ENCODE peak calls at places on chromosomes 13 and 19, in four cellular contexts. One of them, this sample, is unnamed.

GRCh38 chr13:29621401-29621800 is 25.9 kb upstream of the SLC7A1 start:
- DNase-seq in HTR-8/SVneo: no peak
- DNase-seq in non-pigmented ciliary epithelial cell: peak; percentile 20
- DNase-seq in SK-N-SH: no peak
- DNase-seq in this sample: no peak

GRCh38 chr19:5340637-5341447 is at the start of gene PTPRS:
- DNase-seq in HTR-8/SVneo: peak; percentile 82
- DNase-seq in non-pigmented ciliary epithelial cell: no peak
- DNase-seq in SK-N-SH: peak; percentile 99
- DNase-seq in this sample: peak; percentile 95

GRCh38 chr19:13098291-13099072 is 4.2 kb downstream of the LYL1 start:
- DNase-seq in HTR-8/SVneo: no peak
- DNase-seq in non-pigmented ciliary epithelial cell: no peak
- DNase-seq in SK-N-SH: no peak
- DNase-seq in this sample: peak; percentile 44

GRCh38 chr13:100550433-100550832 is 38.2 kb downstream of the GGACT start:
- DNase-seq in HTR-8/SVneo: no peak
- DNase-seq in non-pigmented ciliary epithelial cell: peak; percentile 9
- DNase-seq in SK-N-SH: no peak
- DNase-seq in this sample: no peak

GRCh38 chr13:49530452-49530851 is 34.7 kb downstream of the PHF11 start:
- DNase-seq in HTR-8/SVneo: no peak
- DNase-seq in non-pigmented ciliary epithelial cell: no peak
- DNase-seq in SK-N-SH: no peak
- DNase-seq in this sample: no peak

GRCh38 chr13:36814465-36814864 is 4.6 kb upstream of the RFXAP start:
- DNase-seq in HTR-8/SVneo: no peak
- DNase-seq in non-pigmented ciliary epithelial cell: no peak
- DNase-seq in SK-N-SH: no peak
- DNase-seq in this sample: no peak

GRCh38 chr19:51690359-51691121 is 2.6 kb upstream of the SPACA6 start:
- DNase-seq in HTR-8/SVneo: peak; percentile 66
- DNase-seq in non-pigmented ciliary epithelial cell: no peak
- DNase-seq in SK-N-SH: peak; percentile 84
- DNase-seq in this sample: peak; percentile 76

GRCh38 chr13:41025518-41025917 is 6.4 kb upstream of the ELF1 start:
- DNase-seq in HTR-8/SVneo: no peak
- DNase-seq in non-pigmented ciliary epithelial cell: no peak
- DNase-seq in SK-N-SH: no peak
- DNase-seq in this sample: no peak

GRCh38 chr13:97111705-97112104 is 110.4 kb upstream of the MBNL2 start:
- DNase-seq in HTR-8/SVneo: no peak
- DNase-seq in non-pigmented ciliary epithelial cell: no peak
- DNase-seq in SK-N-SH: no peak
- DNase-seq in this sample: no peak

GRCh38 chr13:108915095-108915633 is 285.8 kb downstream of the MYO16 start:
- DNase-seq in HTR-8/SVneo: no peak
- DNase-seq in non-pigmented ciliary epithelial cell: no peak
- DNase-seq in SK-N-SH: peak; percentile 41
- DNase-seq in this sample: no peak

GRCh38 chr13:94825507-94825906 is 113.2 kb upstream of the SOX21 start:
- DNase-seq in HTR-8/SVneo: no peak
- DNase-seq in non-pigmented ciliary epithelial cell: no peak
- DNase-seq in SK-N-SH: peak; percentile 7
- DNase-seq in this sample: peak; percentile 18

GRCh38 chr13:77728265-77728966 is 30.9 kb downstream of the SLAIN1 start:
- DNase-seq in HTR-8/SVneo: no peak
- DNase-seq in non-pigmented ciliary epithelial cell: no peak
- DNase-seq in SK-N-SH: no peak
- DNase-seq in this sample: no peak

GRCh38 chr13:29925457-29925856 is 75.0 kb upstream of the UBL3 start:
- DNase-seq in HTR-8/SVneo: no peak
- DNase-seq in non-pigmented ciliary epithelial cell: peak; percentile 58
- DNase-seq in SK-N-SH: peak; percentile 50
- DNase-seq in this sample: peak; percentile 83

GRCh38 chr13:113758651-113759524 is at the start of gene TMEM255B:
- DNase-seq in HTR-8/SVneo: peak; percentile 75
- DNase-seq in non-pigmented ciliary epithelial cell: no peak
- DNase-seq in SK-N-SH: peak; percentile 98
- DNase-seq in this sample: peak; percentile 85

GRCh38 chr13:30318026-30318425 is 10.7 kb upstream of the KATNAL1 start:
- DNase-seq in HTR-8/SVneo: no peak
- DNase-seq in non-pigmented ciliary epithelial cell: no peak
- DNase-seq in SK-N-SH: no peak
- DNase-seq in this sample: no peak

GRCh38 chr19:39140195-39140516 is 14.6 kb downstream of the PAK4 start:
- DNase-seq in HTR-8/SVneo: no peak
- DNase-seq in non-pigmented ciliary epithelial cell: no peak
- DNase-seq in SK-N-SH: peak; percentile 76
- DNase-seq in this sample: peak; percentile 58

GRCh38 chr13:47087841-47088240 is 191.0 kb upstream of the HTR2A start:
- DNase-seq in HTR-8/SVneo: no peak
- DNase-seq in non-pigmented ciliary epithelial cell: peak; percentile 55
- DNase-seq in SK-N-SH: no peak
- DNase-seq in this sample: no peak

GRCh38 chr13:70964124-70964523 is 855.9 kb upstream of the KLHL1 start:
- DNase-seq in HTR-8/SVneo: no peak
- DNase-seq in non-pigmented ciliary epithelial cell: no peak
- DNase-seq in SK-N-SH: no peak
- DNase-seq in this sample: no peak

GRCh38 chr13:34086281-34086680 is 268.3 kb downstream of the RFC3 start:
- DNase-seq in HTR-8/SVneo: no peak
- DNase-seq in non-pigmented ciliary epithelial cell: no peak
- DNase-seq in SK-N-SH: no peak
- DNase-seq in this sample: no peak

GRCh38 chr19:8459520-8460260 is 14.9 kb downstream of the HNRNPM start:
- DNase-seq in HTR-8/SVneo: peak; percentile 62
- DNase-seq in non-pigmented ciliary epithelial cell: peak; percentile 56
- DNase-seq in SK-N-SH: no peak
- DNase-seq in this sample: no peak

GRCh38 chr19:19652482-19653295 is 9.2 kb upstream of the GMIP start:
- DNase-seq in HTR-8/SVneo: no peak
- DNase-seq in non-pigmented ciliary epithelial cell: no peak
- DNase-seq in SK-N-SH: peak; percentile 25
- DNase-seq in this sample: no peak

GRCh38 chr13:48978942-48979601 is 3.4 kb downstream of the FNDC3A start:
- DNase-seq in HTR-8/SVneo: no peak
- DNase-seq in non-pigmented ciliary epithelial cell: no peak
- DNase-seq in SK-N-SH: no peak
- DNase-seq in this sample: no peak

GRCh38 chr19:51427220-51427619 is 9.8 kb upstream of the SIGLEC10 start:
- DNase-seq in HTR-8/SVneo: no peak
- DNase-seq in non-pigmented ciliary epithelial cell: no peak
- DNase-seq in SK-N-SH: no peak
- DNase-seq in this sample: peak; percentile 66

GRCh38 chr19:900302-901111 is 7.2 kb downstream of the RNU6-9 start:
- DNase-seq in HTR-8/SVneo: no peak
- DNase-seq in non-pigmented ciliary epithelial cell: no peak
- DNase-seq in SK-N-SH: peak; percentile 87
- DNase-seq in this sample: no peak